ENCODE peak calls at places on chromosomes 6 and 20, in nine cellular contexts. One of them, this sample, is unnamed.

GRCh38 chr6:143197377-143197776 is 136.7 kb downstream of the AIG1 start:
- DNase-seq in Panc1: no peak
- DNase-seq in mammary epithelial cell: no peak
- DNase-seq in aorta: no peak
- DNase-seq in prostate gland: no peak
- DNase-seq in gastrocnemius medialis: no peak
- DNase-seq in heart left ventricle: no peak
- DNase-seq in CD8-positive, alpha-beta T cell: no peak
- DNase-seq in heart right ventricle: no peak
- DNase-seq in this sample: no peak

GRCh38 chr6:71489736-71490135 is 201.1 kb downstream of the OGFRL1 start:
- DNase-seq in prostate gland: no peak
- DNase-seq in gastrocnemius medialis: no peak
- DNase-seq in heart left ventricle: no peak
- DNase-seq in heart right ventricle: no peak
- DNase-seq in aorta: peak
- DNase-seq in Panc1: no peak
- DNase-seq in CD8-positive, alpha-beta T cell: no peak
- DNase-seq in mammary epithelial cell: peak
- DNase-seq in this sample: no peak

GRCh38 chr6:45713981-45714685 is 301.5 kb downstream of the CLIC5 start:
- DNase-seq in aorta: no peak
- DNase-seq in mammary epithelial cell: no peak
- DNase-seq in CD8-positive, alpha-beta T cell: no peak
- DNase-seq in heart left ventricle: no peak
- DNase-seq in prostate gland: no peak
- DNase-seq in heart right ventricle: no peak
- DNase-seq in Panc1: no peak
- DNase-seq in gastrocnemius medialis: no peak
- DNase-seq in this sample: no peak

GRCh38 chr6:15852289-15852688 is 189.5 kb upstream of the DTNBP1 start:
- DNase-seq in mammary epithelial cell: no peak
- DNase-seq in aorta: no peak
- DNase-seq in CD8-positive, alpha-beta T cell: no peak
- DNase-seq in gastrocnemius medialis: no peak
- DNase-seq in heart right ventricle: no peak
- DNase-seq in prostate gland: no peak
- DNase-seq in Panc1: no peak
- DNase-seq in heart left ventricle: no peak
- DNase-seq in this sample: no peak

GRCh38 chr6:34953084-34954025 is 64.3 kb downstream of the ANKS1A start:
- DNase-seq in gastrocnemius medialis: no peak
- DNase-seq in heart right ventricle: no peak
- DNase-seq in CD8-positive, alpha-beta T cell: no peak
- DNase-seq in prostate gland: no peak
- DNase-seq in Panc1: peak
- DNase-seq in mammary epithelial cell: peak
- DNase-seq in aorta: no peak
- DNase-seq in heart left ventricle: no peak
- DNase-seq in this sample: peak

GRCh38 chr6:82842721-82843120 is 222.9 kb downstream of the UBE3D start:
- DNase-seq in Panc1: no peak
- DNase-seq in mammary epithelial cell: peak
- DNase-seq in prostate gland: no peak
- DNase-seq in aorta: no peak
- DNase-seq in gastrocnemius medialis: no peak
- DNase-seq in heart right ventricle: no peak
- DNase-seq in CD8-positive, alpha-beta T cell: no peak
- DNase-seq in heart left ventricle: no peak
- DNase-seq in this sample: no peak

GRCh38 chr6:77740380-77740779 is 87.5 kb downstream of the MEI4 start:
- DNase-seq in heart left ventricle: no peak
- DNase-seq in aorta: no peak
- DNase-seq in mammary epithelial cell: peak
- DNase-seq in CD8-positive, alpha-beta T cell: no peak
- DNase-seq in Panc1: peak
- DNase-seq in prostate gland: no peak
- DNase-seq in gastrocnemius medialis: no peak
- DNase-seq in heart right ventricle: no peak
- DNase-seq in this sample: no peak

GRCh38 chr6:21749754-21750153 is 156.2 kb downstream of the SOX4 start:
- DNase-seq in heart right ventricle: no peak
- DNase-seq in heart left ventricle: no peak
- DNase-seq in Panc1: no peak
- DNase-seq in aorta: no peak
- DNase-seq in CD8-positive, alpha-beta T cell: no peak
- DNase-seq in gastrocnemius medialis: no peak
- DNase-seq in prostate gland: no peak
- DNase-seq in mammary epithelial cell: no peak
- DNase-seq in this sample: no peak

GRCh38 chr20:12610871-12611270 is 397.9 kb upstream of the SPTLC3 start:
- DNase-seq in Panc1: no peak
- DNase-seq in mammary epithelial cell: no peak
- DNase-seq in aorta: no peak
- DNase-seq in CD8-positive, alpha-beta T cell: no peak
- DNase-seq in heart right ventricle: no peak
- DNase-seq in heart left ventricle: no peak
- DNase-seq in prostate gland: no peak
- DNase-seq in gastrocnemius medialis: no peak
- DNase-seq in this sample: no peak

GRCh38 chr6:90078513-90079289 is 184.4 kb downstream of the GJA10 start:
- DNase-seq in aorta: no peak
- DNase-seq in CD8-positive, alpha-beta T cell: no peak
- DNase-seq in Panc1: no peak
- DNase-seq in mammary epithelial cell: no peak
- DNase-seq in gastrocnemius medialis: no peak
- DNase-seq in heart left ventricle: no peak
- DNase-seq in prostate gland: no peak
- DNase-seq in heart right ventricle: no peak
- DNase-seq in this sample: no peak

GRCh38 chr6:42047790-42048405 is 2.4 kb upstream of the TAF8 start:
- DNase-seq in Panc1: no peak
- DNase-seq in aorta: peak
- DNase-seq in gastrocnemius medialis: no peak
- DNase-seq in prostate gland: no peak
- DNase-seq in mammary epithelial cell: no peak
- DNase-seq in CD8-positive, alpha-beta T cell: peak
- DNase-seq in heart right ventricle: no peak
- DNase-seq in heart left ventricle: no peak
- DNase-seq in this sample: no peak

GRCh38 chr20:49969946-49970345 is 12.8 kb upstream of the SNAI1 start:
- DNase-seq in heart left ventricle: no peak
- DNase-seq in CD8-positive, alpha-beta T cell: no peak
- DNase-seq in heart right ventricle: no peak
- DNase-seq in prostate gland: no peak
- DNase-seq in gastrocnemius medialis: no peak
- DNase-seq in mammary epithelial cell: peak
- DNase-seq in Panc1: no peak
- DNase-seq in aorta: peak
- DNase-seq in this sample: no peak

GRCh38 chr6:165662041-165662491 is 975 bp downstream of the PDE10A start:
- DNase-seq in gastrocnemius medialis: no peak
- DNase-seq in Panc1: no peak
- DNase-seq in CD8-positive, alpha-beta T cell: no peak
- DNase-seq in prostate gland: no peak
- DNase-seq in aorta: peak
- DNase-seq in heart right ventricle: peak
- DNase-seq in heart left ventricle: peak
- DNase-seq in mammary epithelial cell: no peak
- DNase-seq in this sample: no peak

GRCh38 chr20:38460040-38460623 is 12.5 kb upstream of the RALGAPB start:
- DNase-seq in heart left ventricle: no peak
- DNase-seq in gastrocnemius medialis: no peak
- DNase-seq in CD8-positive, alpha-beta T cell: no peak
- DNase-seq in heart right ventricle: no peak
- DNase-seq in aorta: peak
- DNase-seq in mammary epithelial cell: peak
- DNase-seq in prostate gland: peak
- DNase-seq in Panc1: no peak
- DNase-seq in this sample: peak

GRCh38 chr6:110746680-110747079 is 68.6 kb downstream of the CDK19 start:
- DNase-seq in CD8-positive, alpha-beta T cell: no peak
- DNase-seq in heart right ventricle: no peak
- DNase-seq in aorta: no peak
- DNase-seq in mammary epithelial cell: no peak
- DNase-seq in heart left ventricle: no peak
- DNase-seq in gastrocnemius medialis: no peak
- DNase-seq in Panc1: no peak
- DNase-seq in prostate gland: no peak
- DNase-seq in this sample: no peak

GRCh38 chr6:132937466-132937906 is 123.1 kb downstream of the RPS12 start:
- DNase-seq in Panc1: no peak
- DNase-seq in aorta: no peak
- DNase-seq in gastrocnemius medialis: no peak
- DNase-seq in mammary epithelial cell: peak
- DNase-seq in prostate gland: peak
- DNase-seq in heart right ventricle: no peak
- DNase-seq in CD8-positive, alpha-beta T cell: no peak
- DNase-seq in heart left ventricle: peak
- DNase-seq in this sample: peak

GRCh38 chr6:89139509-89140346 is 6.1 kb upstream of the PM20D2 start:
- DNase-seq in mammary epithelial cell: peak
- DNase-seq in gastrocnemius medialis: no peak
- DNase-seq in CD8-positive, alpha-beta T cell: no peak
- DNase-seq in prostate gland: no peak
- DNase-seq in heart left ventricle: no peak
- DNase-seq in heart right ventricle: no peak
- DNase-seq in aorta: no peak
- DNase-seq in Panc1: no peak
- DNase-seq in this sample: no peak

GRCh38 chr6:36442083-36442670 is 477 bp downstream of the PXT1 start:
- DNase-seq in gastrocnemius medialis: no peak
- DNase-seq in Panc1: no peak
- DNase-seq in prostate gland: no peak
- DNase-seq in heart left ventricle: no peak
- DNase-seq in heart right ventricle: no peak
- DNase-seq in aorta: no peak
- DNase-seq in mammary epithelial cell: no peak
- DNase-seq in CD8-positive, alpha-beta T cell: no peak
- DNase-seq in this sample: peak

GRCh38 chr20:25308671-25309394 is 60.9 kb downstream of the PYGB start:
- DNase-seq in Panc1: no peak
- DNase-seq in aorta: peak
- DNase-seq in prostate gland: no peak
- DNase-seq in heart right ventricle: no peak
- DNase-seq in gastrocnemius medialis: peak
- DNase-seq in heart left ventricle: no peak
- DNase-seq in CD8-positive, alpha-beta T cell: no peak
- DNase-seq in mammary epithelial cell: no peak
- DNase-seq in this sample: no peak

DNA sequence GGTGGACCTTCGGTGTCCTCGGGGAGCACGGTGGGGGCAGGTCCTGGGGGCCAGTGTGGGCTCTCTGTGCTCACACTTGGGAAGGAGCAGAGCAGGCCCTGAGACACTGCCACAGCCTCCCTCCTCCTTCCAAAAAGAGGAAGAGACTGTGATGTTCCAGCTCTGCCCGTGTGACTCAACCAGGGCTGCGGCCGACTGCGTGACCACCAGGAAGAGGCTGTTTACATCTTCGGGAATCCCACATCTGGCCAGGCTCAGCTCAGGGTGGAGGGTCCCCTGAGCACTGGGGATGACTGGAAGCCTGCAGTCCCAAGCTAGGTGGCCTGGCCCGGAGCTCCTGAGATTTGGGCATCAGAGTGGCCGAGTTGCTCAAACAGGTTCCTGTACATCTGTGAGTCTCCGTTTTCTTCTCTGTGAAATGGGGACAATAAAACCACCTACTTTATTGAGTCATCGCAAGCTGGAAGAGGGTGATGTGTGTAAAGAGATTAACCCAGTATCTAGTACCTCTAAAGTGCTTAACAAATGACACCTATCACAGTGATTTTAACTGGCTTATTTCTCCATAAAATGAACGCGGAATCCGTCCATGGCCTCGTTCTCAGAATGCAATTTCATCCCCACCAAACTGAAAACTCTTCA is 242.1 kb downstream of the DLL1 start:
- DNase-seq in Panc1: no peak
- DNase-seq in heart right ventricle: no peak
- DNase-seq in prostate gland: no peak
- DNase-seq in heart left ventricle: peak
- DNase-seq in CD8-positive, alpha-beta T cell: no peak
- DNase-seq in mammary epithelial cell: no peak
- DNase-seq in gastrocnemius medialis: no peak
- DNase-seq in aorta: peak
- DNase-seq in this sample: peak
- H3K27ac ChIP-seq in Panc1: no peak
- H3K27ac ChIP-seq in heart right ventricle: peak
- H3K27ac ChIP-seq in prostate gland: peak
- H3K27ac ChIP-seq in heart left ventricle: no peak
- H3K27ac ChIP-seq in CD8-positive, alpha-beta T cell: no peak
- H3K27ac ChIP-seq in mammary epithelial cell: no peak
- H3K27ac ChIP-seq in gastrocnemius medialis: no peak
- H3K27ac ChIP-seq in aorta: no peak
- H3K27ac ChIP-seq in this sample: peak

DNA sequence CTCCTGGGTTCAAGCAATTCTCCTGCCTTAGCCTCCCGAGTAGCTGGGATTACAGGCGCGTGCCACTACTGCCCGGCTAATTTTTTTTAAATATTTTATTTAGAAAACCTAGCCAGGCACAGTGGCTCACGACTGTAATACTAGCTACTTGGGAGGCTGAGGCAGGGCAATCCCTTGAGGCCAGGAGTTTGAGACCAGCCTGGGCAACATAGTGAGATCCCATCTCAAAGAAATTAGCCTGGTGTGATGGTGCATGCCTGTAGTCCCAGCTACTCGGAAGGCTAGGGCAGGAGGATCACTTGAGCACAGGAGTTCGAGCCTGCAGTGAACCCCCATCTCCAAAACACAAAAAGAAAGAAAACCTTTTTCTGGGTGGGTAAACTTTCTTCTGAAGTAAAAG is 2.4 kb downstream of the SLC44A4 start:
- DNase-seq in mammary epithelial cell: no peak
- DNase-seq in gastrocnemius medialis: no peak
- DNase-seq in prostate gland: no peak
- DNase-seq in heart right ventricle: no peak
- DNase-seq in CD8-positive, alpha-beta T cell: no peak
- DNase-seq in heart left ventricle: no peak
- DNase-seq in aorta: no peak
- DNase-seq in Panc1: no peak
- DNase-seq in this sample: no peak
- H3K27ac ChIP-seq in mammary epithelial cell: no peak
- H3K27ac ChIP-seq in gastrocnemius medialis: no peak
- H3K27ac ChIP-seq in prostate gland: peak
- H3K27ac ChIP-seq in heart right ventricle: no peak
- H3K27ac ChIP-seq in CD8-positive, alpha-beta T cell: no peak
- H3K27ac ChIP-seq in heart left ventricle: no peak
- H3K27ac ChIP-seq in aorta: no peak
- H3K27ac ChIP-seq in Panc1: no peak
- H3K27ac ChIP-seq in this sample: peak

GRCh38 chr6:3494391-3495100 is 37.7 kb upstream of the SLC22A23 start:
- DNase-seq in prostate gland: peak
- DNase-seq in heart left ventricle: no peak
- DNase-seq in aorta: no peak
- DNase-seq in Panc1: no peak
- DNase-seq in CD8-positive, alpha-beta T cell: no peak
- DNase-seq in gastrocnemius medialis: no peak
- DNase-seq in mammary epithelial cell: no peak
- DNase-seq in heart right ventricle: no peak
- DNase-seq in this sample: no peak
- H3K27ac ChIP-seq in prostate gland: no peak
- H3K27ac ChIP-seq in heart left ventricle: no peak
- H3K27ac ChIP-seq in aorta: no peak
- H3K27ac ChIP-seq in Panc1: no peak
- H3K27ac ChIP-seq in CD8-positive, alpha-beta T cell: no peak
- H3K27ac ChIP-seq in gastrocnemius medialis: no peak
- H3K27ac ChIP-seq in mammary epithelial cell: no peak
- H3K27ac ChIP-seq in heart right ventricle: no peak
- H3K27ac ChIP-seq in this sample: no peak

GRCh38 chr6:167550936-167551633 is 226.2 kb downstream of the TTLL2 start:
- DNase-seq in prostate gland: peak
- DNase-seq in Panc1: no peak
- DNase-seq in heart right ventricle: peak
- DNase-seq in mammary epithelial cell: no peak
- DNase-seq in gastrocnemius medialis: peak
- DNase-seq in heart left ventricle: peak
- DNase-seq in CD8-positive, alpha-beta T cell: no peak
- DNase-seq in aorta: peak
- DNase-seq in this sample: peak
- H3K27ac ChIP-seq in prostate gland: peak
- H3K27ac ChIP-seq in Panc1: no peak
- H3K27ac ChIP-seq in heart right ventricle: no peak
- H3K27ac ChIP-seq in mammary epithelial cell: no peak
- H3K27ac ChIP-seq in gastrocnemius medialis: peak
- H3K27ac ChIP-seq in heart left ventricle: peak
- H3K27ac ChIP-seq in CD8-positive, alpha-beta T cell: no peak
- H3K27ac ChIP-seq in aorta: peak
- H3K27ac ChIP-seq in this sample: no peak

This sample was measured in transverse colon.